ENCODE peak calls at places on chromosomes 12 and 14, in five cellular contexts. S is suprapubic skin, B is GM23338, O is HL-60, T is breast epithelium. V is an unnamed sample.

GRCh38 chr12:3090238-3091029 is 13.3 kb downstream of the TSPAN9 start:
- DNase-seq in T (no peak), O (no peak), B (no peak), S (no peak), V (no peak)

GRCh38 chr12:57813111-57813970 is 5.2 kb downstream of the AVIL start:
- DNase-seq in T (no peak), O (no peak), B (no peak), S (no peak), V (no peak)

GRCh38 chr12:104578453-104578852 is 121.7 kb downstream of the CHST11 start:
- DNase-seq in T (no peak), S (no peak), O (no peak), B (no peak), V (no peak)

GRCh38 chr12:103169-103981 is 36.8 kb downstream of the IQSEC3 start:
- DNase-seq in O (no peak), B (peak), S (no peak), T (no peak), V (no peak)

GRCh38 chr14:106564058-106564643 is 1037.8 kb downstream of the TMEM121 start:
- DNase-seq in B (peak), T (no peak), S (no peak), O (peak), V (no peak)

GRCh38 chr14:80901260-80901659 is 40.3 kb downstream of the CEP128 start:
- DNase-seq in T (no peak), B (no peak), O (no peak), S (no peak), V (no peak)

GRCh38 chr12:119180380-119181040 is 1.8 kb downstream of the HSPB8 start:
- DNase-seq in S (peak), T (no peak), B (no peak), O (no peak), V (peak)

GRCh38 chr12:15899282-15899870 is 11.8 kb upstream of the DERA start:
- DNase-seq in S (no peak), O (no peak), T (no peak), B (peak), V (no peak)

GRCh38 chr12:24424376-24424775 is 474.9 kb upstream of the SOX5 start:
- DNase-seq in S (no peak), T (no peak), B (no peak), O (no peak), V (no peak)

GRCh38 chr12:116599285-116600122 is 40.3 kb downstream of the MAP1LC3B2 start:
- DNase-seq in B (peak), S (peak), T (peak), O (peak), V (peak)

GRCh38 chr14:95046711-95047681 is 110.3 kb downstream of the DICER1 start:
- DNase-seq in T (peak), S (peak), B (no peak), O (no peak), V (peak)

GRCh38 chr12:53320352-53321195 is 836 bp downstream of the AAAS start:
- DNase-seq in T (no peak), O (no peak), S (no peak), B (no peak), V (no peak)

GRCh38 chr12:80101126-80101525 is 1.8 kb downstream of the OTOGL start:
- DNase-seq in B (no peak), O (peak), S (no peak), T (no peak), V (no peak)

GRCh38 chr14:55212611-55213010 is 21.2 kb upstream of the DLGAP5 start:
- DNase-seq in S (no peak), O (no peak), B (no peak), T (no peak), V (no peak)

GRCh38 chr12:57238854-57239554 is 9.5 kb downstream of the SHMT2 start:
- DNase-seq in S (peak), T (peak), B (peak), O (peak), V (peak)

GRCh38 chr14:76924363-76925151 is 98.3 kb downstream of the LRRC74A start:
- DNase-seq in B (peak), T (no peak), S (no peak), O (no peak), V (no peak)

GRCh38 chr14:76489667-76490066 is 113.7 kb downstream of the ESRRB start:
- DNase-seq in S (no peak), O (no peak), T (no peak), B (no peak), V (no peak)

GRCh38 chr14:93005135-93005813 is 82.3 kb downstream of the CHGA start:
- DNase-seq in B (no peak), O (no peak), T (no peak), S (no peak), V (peak)

GRCh38 chr12:27031531-27031930 is 9.2 kb downstream of the MED21 start:
- DNase-seq in T (no peak), O (no peak), S (no peak), B (no peak), V (no peak)

GRCh38 chr12:94134226-94134795 is 14.1 kb upstream of the PLXNC1 start:
- DNase-seq in T (no peak), O (peak), B (peak), S (no peak), V (no peak)

GRCh38 chr14:91409991-91410401 is 7.6 kb downstream of the CCDC88C start:
- DNase-seq in S (no peak), T (no peak), O (no peak), B (no peak), V (no peak)

GRCh38 chr12:130813949-130814348 is 25.1 kb downstream of the STX2 start:
- DNase-seq in B (no peak), T (no peak), S (no peak), O (no peak), V (no peak)

GRCh38 chr14:97219356-97220017 is 422.3 kb downstream of the VRK1 start:
- DNase-seq in B (peak), O (no peak), T (no peak), S (no peak), V (no peak)

GRCh38 chr14:75452900-75453816 is 25.3 kb downstream of the JDP2 start:
- DNase-seq in O (no peak), S (peak), B (peak), T (peak), V (no peak)

GRCh38 chr12:45727301-45727993 is 2.1 kb upstream of the ARID2 start:
- DNase-seq in T (peak), S (peak), O (peak), B (peak), V (peak)
- TF ChIP-seq CTCF in T (no peak), S (no peak), O (no peak), B (no peak), V (no peak)

GRCh38 chr14:61645247-61645646 is 50.1 kb upstream of the HIF1A start:
- DNase-seq in B (no peak), T (no peak), O (no peak), S (no peak), V (no peak)
- H3K27ac ChIP-seq in B (no peak), T (no peak), O (no peak), S (no peak), V (no peak)

GRCh38 chr14:22567437-22567836 is 21.6 kb downstream of the DAD1 start:
- DNase-seq in S (no peak), B (no peak), O (no peak), T (no peak), V (no peak)
- TF ChIP-seq POLR2AphosphoS5 in S (no peak), B (no peak), O (no peak), T (no peak), V (no peak)

GRCh38 chr12:111687255-111687654 is 1.4 kb downstream of the ACAD10 start:
- DNase-seq in O (peak), T (no peak), S (no peak), B (peak), V (no peak)
- TF ChIP-seq CTCF in O (no peak), T (no peak), S (no peak), B (no peak), V (no peak)

GRCh38 chr12:109621864-109622485 is 48.4 kb downstream of the MVK start:
- DNase-seq in O (no peak), B (peak), S (no peak), T (no peak), V (no peak)

GRCh38 chr12:109618091-109618490 is 44.5 kb downstream of the MVK start:
- DNase-seq in B (no peak), O (no peak), S (no peak), T (no peak), V (no peak)

GRCh38 chr12:109617496-109617895 is 43.9 kb downstream of the MVK start:
- DNase-seq in S (no peak), B (no peak), T (no peak), O (no peak), V (no peak)

GRCh38 chr12:109621271-109621671 is 47.7 kb downstream of the MVK start:
- DNase-seq in O (no peak), T (no peak), S (no peak), B (no peak), V (no peak)

DNA sequence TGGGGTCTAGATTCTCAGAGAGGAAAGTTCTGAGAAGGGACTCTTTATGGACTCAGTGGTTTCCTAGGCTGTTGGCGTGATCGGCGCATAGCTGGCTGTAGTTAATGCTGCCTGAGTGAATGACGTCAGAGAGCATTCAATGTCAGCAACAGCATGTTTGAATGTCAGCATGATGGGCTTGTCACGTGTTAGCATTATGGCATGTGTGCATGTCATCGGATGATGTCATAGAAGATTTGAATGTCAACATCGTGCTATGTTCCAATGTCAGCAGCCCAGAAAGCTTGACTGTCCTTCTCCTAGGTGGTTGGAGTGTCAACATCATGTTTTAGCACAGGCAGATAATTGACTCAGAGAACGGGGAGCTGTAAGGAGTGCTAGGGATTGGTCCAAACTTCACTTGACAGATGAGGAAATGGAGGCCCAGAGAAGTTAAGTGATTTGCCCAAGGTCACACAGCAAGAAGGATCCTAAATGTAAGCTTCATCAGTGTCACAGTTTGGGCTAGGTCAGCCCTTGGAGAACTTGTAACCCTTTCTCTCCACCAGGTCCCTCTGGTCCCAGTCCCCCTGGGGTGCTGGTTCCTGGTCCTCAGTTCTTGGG is 45.5 kb downstream of the MVK start:
- DNase-seq in S (no peak), T (no peak), B (no peak), O (no peak), V (no peak)
- H3K27ac ChIP-seq in S (no peak), T (no peak), B (no peak), O (no peak), V (no peak)